ENCODE peak calls at places on chromosome 20, in ten cellular contexts. K is ascending aorta, I is AG04450, J is cardiac muscle cell, M is retinal pigment epithelial cell, W is lower lobe of right lung, E is omental fat pad, D is HCT116, H is dorsolateral prefrontal cortex, O is tibial artery. X is an unnamed sample.

GRCh38 chr20:51950926-51951325 is 148.6 kb upstream of the SALL4 start:
- DNase-seq in W (no peak), O (no peak), H (no peak), D (no peak), E (no peak), I (no peak), M (no peak), K (no peak), J (no peak), X (no peak)

GRCh38 chr20:58497911-58498310 is 17.3 kb downstream of the APCDD1L start:
- DNase-seq in M (no peak), D (no peak), J (no peak), H (no peak), W (no peak), I (no peak), K (no peak), O (no peak), E (no peak), X (no peak)

GRCh38 chr20:23875606-23876237 is 3.8 kb downstream of the CST5 start:
- DNase-seq in E (no peak), O (peak), M (no peak), D (no peak), K (no peak), J (no peak), H (no peak), I (no peak), W (no peak), X (no peak)

GRCh38 chr20:58839474-58839874 is 11.2 kb downstream of the GNAS-AS1 start:
- DNase-seq in J (peak), E (no peak), M (no peak), K (no peak), D (peak), I (no peak), W (no peak), O (peak), H (peak), X (no peak)

GRCh38 chr20:10654630-10655029 is 19.2 kb downstream of the JAG1 start:
- DNase-seq in M (no peak), O (peak), D (no peak), H (no peak), J (peak), I (no peak), E (no peak), W (no peak), K (no peak), X (no peak)

GRCh38 chr20:40962733-40963504 is 65.7 kb upstream of the TOP1 start:
- DNase-seq in J (peak), H (peak), M (no peak), I (no peak), E (peak), W (peak), O (peak), K (peak), D (peak), X (peak)

GRCh38 chr20:2795451-2795850 is 5.0 kb downstream of the CPXM1 start:
- DNase-seq in M (no peak), K (no peak), I (no peak), O (no peak), H (no peak), J (no peak), D (no peak), W (no peak), E (no peak), X (no peak)

GRCh38 chr20:10216146-10216741 is 2.4 kb upstream of the SNAP25 start:
- DNase-seq in W (no peak), J (no peak), E (no peak), O (no peak), M (no peak), H (no peak), K (no peak), I (no peak), D (no peak), X (no peak)

GRCh38 chr20:10671850-10672578 is 1.8 kb downstream of the JAG1 start:
- DNase-seq in J (peak), E (no peak), O (peak), M (no peak), H (peak), K (peak), D (no peak), W (peak), I (no peak), X (no peak)

GRCh38 chr20:51416532-51417244 is 125.8 kb downstream of the NFATC2 start:
- DNase-seq in O (no peak), I (no peak), M (no peak), K (no peak), W (no peak), H (no peak), E (no peak), D (no peak), J (no peak), X (no peak)

GRCh38 chr20:1809121-1809520 is 86.1 kb upstream of the SIRPA start:
- DNase-seq in E (no peak), J (no peak), H (no peak), M (no peak), O (no peak), W (no peak), D (no peak), K (peak), I (no peak), X (no peak)

GRCh38 chr20:19695081-19695480 is 63.0 kb upstream of the RIN2 start:
- DNase-seq in K (no peak), H (no peak), D (no peak), I (no peak), O (no peak), W (no peak), M (no peak), E (no peak), J (no peak), X (no peak)

GRCh38 chr20:25280051-25280573 is 32.2 kb downstream of the PYGB start:
- DNase-seq in H (peak), I (no peak), M (no peak), K (peak), D (no peak), E (no peak), J (no peak), O (peak), W (peak), X (no peak)

GRCh38 chr20:62025832-62026563 is 39.7 kb downstream of the TAF4 start:
- DNase-seq in J (peak), D (no peak), H (peak), I (peak), W (no peak), K (no peak), O (no peak), E (no peak), M (peak), X (no peak)

GRCh38 chr20:38243617-38244016 is 16.9 kb downstream of the KIAA1755 start:
- DNase-seq in M (no peak), D (no peak), I (no peak), O (no peak), J (no peak), W (no peak), H (no peak), E (no peak), K (no peak), X (no peak)

GRCh38 chr20:20463933-20464374 is 96.0 kb downstream of the INSM1 start:
- DNase-seq in D (no peak), M (no peak), K (no peak), H (peak), J (no peak), O (no peak), E (no peak), I (no peak), W (no peak), X (no peak)

GRCh38 chr20:51650685-51651134 is 108.2 kb upstream of the NFATC2 start:
- DNase-seq in I (peak), D (peak), E (no peak), K (no peak), M (no peak), H (no peak), O (no peak), J (no peak), W (peak), X (no peak)

GRCh38 chr20:57526067-57526884 is 1.3 kb upstream of the CTCFL start:
- DNase-seq in I (no peak), K (no peak), M (no peak), H (no peak), E (no peak), J (no peak), D (peak), W (no peak), O (peak), X (no peak)

GRCh38 chr20:5908981-5909380 is 41.4 kb downstream of the TRMT6 start:
- DNase-seq in D (no peak), M (no peak), E (no peak), J (no peak), H (no peak), W (no peak), I (no peak), K (no peak), O (no peak), X (no peak)

GRCh38 chr20:57525328-57526053 is 551 bp upstream of the CTCFL start:
- DNase-seq in E (no peak), I (no peak), O (peak), H (no peak), W (no peak), D (no peak), K (no peak), M (no peak), J (no peak), X (no peak)

GRCh38 chr20:23419995-23420901 is 1.0 kb downstream of the NAPB start:
- DNase-seq in H (no peak), E (no peak), I (peak), M (no peak), W (peak), O (peak), J (peak), K (peak), D (no peak), X (no peak)

GRCh38 chr20:11754451-11754850 is 163.2 kb upstream of the BTBD3 start:
- DNase-seq in J (no peak), D (no peak), W (no peak), O (no peak), E (no peak), H (no peak), K (no peak), I (no peak), M (no peak), X (no peak)

GRCh38 chr20:13822459-13822858 is 37.6 kb downstream of the NDUFAF5 start:
- DNase-seq in D (no peak), K (no peak), E (no peak), J (no peak), O (no peak), M (no peak), I (no peak), H (no peak), W (no peak), X (no peak)

GRCh38 chr20:33576432-33576883 is 85.7 kb upstream of the C20orf144 start:
- DNase-seq in K (no peak), O (no peak), H (peak), E (no peak), J (no peak), I (no peak), D (no peak), M (no peak), W (no peak), X (no peak)
- TF ChIP-seq CTCF in K (no peak), O (no peak), H (peak), E (no peak), J (peak), I (peak), D (no peak), M (no peak), W (no peak), X (peak)

DNA sequence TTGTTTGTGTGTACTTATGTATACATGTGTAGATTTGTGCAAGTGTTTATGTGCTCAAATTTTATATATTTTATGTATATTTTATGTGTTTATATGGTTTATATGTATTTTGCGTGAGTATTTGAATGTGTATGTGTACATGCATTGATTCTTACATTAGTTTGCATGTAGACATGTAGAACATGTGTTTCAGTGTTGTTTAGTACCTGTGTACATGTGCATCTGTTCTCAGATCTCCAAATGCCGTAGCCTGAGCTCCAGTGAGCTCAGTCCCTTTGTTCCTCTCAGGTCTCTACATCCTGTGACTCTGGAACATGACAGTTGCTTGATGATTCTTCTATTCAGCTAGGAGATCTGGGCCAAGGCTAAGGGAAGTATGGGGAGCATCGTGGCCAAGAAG is 4.5 kb upstream of the DEFB119 start:
- DNase-seq in W (no peak), I (no peak), M (no peak), D (no peak), O (no peak), H (no peak), J (no peak), E (no peak), K (no peak), X (no peak)
- TF ChIP-seq CTCF in W (no peak), I (no peak), M (no peak), D (no peak), O (no peak), H (no peak), J (no peak), E (no peak), K (no peak), X (no peak)

GRCh38 chr20:49132995-49133451 is 55.1 kb downstream of the STAU1 start:
- DNase-seq in J (peak), W (no peak), E (no peak), O (no peak), D (peak), H (no peak), I (peak), M (peak), K (no peak), X (no peak)
- TF ChIP-seq CTCF in J (peak), W (peak), E (no peak), O (peak), D (peak), H (peak), I (peak), M (peak), K (peak), X (peak)

DNA sequence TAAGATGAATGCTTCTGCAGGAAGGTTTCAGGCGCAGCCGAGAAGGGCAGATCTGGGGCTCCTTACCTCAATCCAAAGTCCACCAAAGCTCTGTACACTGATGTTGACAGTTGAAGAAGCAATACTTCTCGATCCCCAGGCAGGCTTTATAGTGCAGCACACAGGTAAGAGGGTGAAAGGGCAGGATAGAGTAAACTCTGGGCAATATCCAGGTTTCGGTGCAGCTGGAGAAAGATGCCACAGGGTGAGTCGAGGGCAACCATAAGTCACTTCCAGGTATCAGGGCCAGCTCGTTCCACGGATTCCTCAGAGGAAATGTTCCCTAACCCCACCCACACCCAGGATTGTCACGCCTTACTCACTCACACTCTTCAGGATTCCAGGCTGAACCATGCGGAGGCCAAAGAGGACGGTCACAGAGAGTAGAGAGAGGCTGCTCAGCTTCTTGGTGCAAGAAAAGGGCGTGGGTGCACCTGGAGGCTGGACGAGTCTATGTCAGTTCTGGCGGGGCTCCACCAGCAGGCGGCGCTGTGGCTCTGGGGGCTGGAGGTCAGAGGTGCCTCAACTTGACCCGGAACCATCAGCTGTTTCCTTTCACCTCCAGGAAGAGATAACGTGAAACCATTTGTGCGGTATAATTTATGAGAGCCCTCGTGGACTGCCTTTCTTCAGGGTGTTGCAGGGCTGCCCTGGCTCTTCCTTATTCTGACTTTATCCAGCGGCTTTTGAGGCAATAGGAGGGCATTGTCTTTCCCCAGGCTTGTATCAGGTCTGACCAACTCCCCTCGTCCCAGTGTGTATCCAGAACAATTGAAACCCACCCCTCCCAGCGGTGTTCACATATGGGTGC is 14.4 kb upstream of the WFDC12 start:
- DNase-seq in W (peak), H (no peak), I (no peak), K (peak), E (peak), O (no peak), D (peak), J (peak), M (no peak), X (no peak)
- TF ChIP-seq CTCF in W (peak), H (peak), I (peak), K (no peak), E (no peak), O (peak), D (peak), J (peak), M (peak), X (peak)

DNA sequence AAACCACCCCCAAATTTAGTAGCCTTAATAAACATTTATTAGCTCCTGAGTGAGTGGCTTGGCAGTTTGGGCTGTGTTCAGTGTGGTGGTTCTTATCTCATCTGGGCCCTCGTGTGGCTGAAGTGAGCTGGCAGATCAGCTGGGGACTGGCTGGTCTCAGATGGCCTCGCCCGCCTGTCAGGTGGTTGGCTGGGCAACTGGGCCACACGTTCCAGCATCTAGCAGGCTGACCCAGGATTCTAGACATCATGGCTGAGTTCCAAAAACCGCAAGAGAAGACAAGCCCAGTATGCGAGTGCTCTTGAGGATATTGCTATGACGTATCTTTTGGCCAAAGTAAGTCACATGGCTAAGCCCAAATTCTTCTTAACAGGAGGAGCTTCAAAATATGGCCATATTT is 28.9 kb downstream of the EIF2S2 start:
- DNase-seq in E (no peak), J (peak), I (peak), D (no peak), O (peak), W (peak), K (peak), M (peak), H (peak), X (no peak)
- TF ChIP-seq CTCF in E (no peak), J (peak), I (no peak), D (no peak), O (peak), W (no peak), K (no peak), M (peak), H (no peak), X (no peak)

GRCh38 chr20:36274248-36274841 is 31.8 kb upstream of the DLGAP4 start:
- DNase-seq in O (peak), M (no peak), J (no peak), E (no peak), H (peak), W (no peak), K (no peak), D (no peak), I (no peak), X (no peak)

GRCh38 chr20:36275011-36275410 is 31.1 kb upstream of the DLGAP4 start:
- DNase-seq in H (no peak), E (no peak), D (no peak), W (no peak), M (no peak), J (no peak), I (no peak), K (no peak), O (peak), X (no peak)

GRCh38 chr20:36272547-36273220 is 33.5 kb upstream of the DLGAP4 start:
- DNase-seq in J (no peak), M (no peak), I (no peak), K (no peak), E (no peak), O (no peak), H (no peak), W (no peak), D (no peak), X (no peak)

GRCh38 chr20:36271639-36272546 is 34.2 kb upstream of the DLGAP4 start:
- DNase-seq in O (no peak), K (no peak), H (no peak), E (no peak), J (no peak), W (no peak), M (no peak), D (no peak), I (no peak), X (no peak)

DNA sequence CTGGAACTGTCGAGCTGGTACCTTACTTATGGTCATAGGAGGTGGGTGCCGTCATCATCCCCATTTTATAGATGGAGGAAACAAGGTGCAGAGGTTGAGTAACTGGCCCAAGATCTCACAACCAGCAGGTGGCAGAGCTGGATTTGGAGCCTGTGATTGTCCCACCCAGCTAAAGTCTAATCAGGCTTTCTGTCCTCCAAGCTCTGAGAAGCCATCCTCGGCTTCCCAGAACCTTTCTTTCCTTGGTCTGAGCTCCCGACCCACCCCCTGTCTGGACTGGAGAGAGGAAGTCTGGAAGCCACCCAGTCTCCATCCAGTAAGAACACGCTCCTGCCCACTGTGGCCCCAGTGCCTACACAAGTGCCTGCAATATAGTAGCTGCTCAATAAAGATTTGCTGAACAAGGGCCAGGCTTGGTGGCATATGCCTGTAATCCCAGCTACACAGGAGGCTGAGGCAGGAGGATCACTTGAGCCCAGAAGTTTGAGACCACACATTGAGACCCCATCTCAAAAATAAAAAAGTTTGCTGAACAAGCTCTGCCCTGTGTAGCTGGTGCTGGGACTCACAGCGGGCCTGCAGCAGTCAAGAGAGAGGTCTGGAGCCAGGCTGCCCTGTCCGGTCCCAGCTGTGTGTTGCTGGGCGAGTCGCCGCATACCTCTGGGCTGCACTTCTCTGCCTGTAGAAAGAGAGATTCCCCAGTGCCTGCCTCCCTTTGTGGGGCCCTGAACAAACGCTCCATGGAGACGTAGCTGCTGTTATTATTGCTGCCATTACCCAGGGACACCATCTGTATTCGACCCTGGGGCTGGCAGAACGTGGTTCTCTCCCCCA is 32.5 kb upstream of the DLGAP4 start:
- DNase-seq in W (no peak), M (peak), J (no peak), D (peak), H (peak), K (no peak), I (no peak), O (peak), E (no peak), X (no peak)
- TF ChIP-seq CTCF in W (no peak), M (peak), J (peak), D (peak), H (peak), K (no peak), I (peak), O (peak), E (no peak), X (no peak)

GRCh38 chr20:63310265-63310971 is 17.4 kb downstream of the COL20A1 start:
- DNase-seq in W (no peak), O (no peak), D (no peak), J (no peak), K (no peak), E (no peak), H (no peak), I (no peak), M (no peak), X (no peak)
- TF ChIP-seq CTCF in W (no peak), O (no peak), D (no peak), J (no peak), K (no peak), E (no peak), H (no peak), I (no peak), M (no peak), X (no peak)

DNA sequence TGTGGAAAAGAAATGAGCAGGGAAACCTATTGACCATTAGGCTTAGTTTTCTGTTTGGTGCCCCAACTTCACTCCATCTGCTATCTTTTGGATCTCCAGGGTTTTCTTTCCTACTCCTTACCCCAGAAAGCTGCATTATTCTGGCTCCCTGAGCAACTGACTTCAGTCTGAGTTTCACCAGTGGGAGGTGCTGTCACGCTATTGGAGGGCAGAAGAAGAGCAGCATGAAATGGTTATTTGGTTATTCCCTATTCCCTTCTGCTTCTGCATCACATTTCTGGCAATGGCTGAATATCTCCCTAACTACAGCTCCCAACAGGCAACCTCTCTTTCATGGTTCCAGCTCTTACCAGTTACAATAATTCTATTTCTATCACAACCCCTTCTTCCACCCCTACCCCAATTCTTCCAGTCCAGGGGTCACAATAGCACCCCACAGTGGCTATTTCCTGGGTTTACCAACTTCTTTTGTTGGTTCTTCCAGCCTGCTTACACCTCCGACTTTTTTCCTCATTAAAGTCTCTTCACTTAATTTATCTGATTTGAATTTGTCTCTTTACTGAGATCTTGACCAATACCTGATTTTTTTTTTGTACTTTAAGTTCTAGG is 311.5 kb downstream of the PLCB1 start:
- DNase-seq in W (no peak), K (no peak), H (no peak), D (no peak), M (no peak), E (no peak), J (no peak), I (no peak), O (no peak), X (no peak)
- TF ChIP-seq CTCF in W (no peak), K (no peak), H (no peak), D (peak), M (no peak), E (no peak), J (no peak), I (no peak), O (no peak), X (no peak)

X was measured in D721Med.